ENCODE peak calls at places on chromosomes 16 and 17, in seven cellular contexts. T, X, Q, Z, K, I and S are unnamed samples.

GRCh38 chr17:77423589-77424451 is 283.1 kb downstream of the SEC14L1 start:
- DNase-seq in T (peak; percentile 93), X (peak; percentile 97), Q (no peak), Z (peak; percentile 95), K (peak; percentile 93), I (no peak), S (peak; percentile 89)

GRCh38 chr17:65495255-65496060 is 66.0 kb downstream of the AXIN2 start:
- DNase-seq in T (no peak), X (no peak), Q (no peak), Z (no peak), K (no peak), I (peak; percentile 67), S (no peak)

GRCh38 chr16:79334127-79334526 is 266.4 kb downstream of the MAF start:
- DNase-seq in T (no peak), X (no peak), Q (no peak), Z (no peak), K (no peak), I (no peak), S (no peak)

GRCh38 chr17:75392559-75392958 is 12.9 kb downstream of the GRB2 start:
- DNase-seq in T (no peak), X (no peak), Q (no peak), Z (no peak), K (no peak), I (no peak), S (no peak)

GRCh38 chr17:15945493-15946209 is 721 bp downstream of the ADORA2B start:
- DNase-seq in T (no peak), X (no peak), Q (no peak), Z (no peak), K (no peak), I (peak; percentile 64), S (no peak)

GRCh38 chr16:69830534-69831211 is 68.5 kb downstream of the WWP2 start:
- DNase-seq in T (no peak), X (no peak), Q (no peak), Z (no peak), K (no peak), I (no peak), S (no peak)

GRCh38 chr17:60369727-60370126 is 22.2 kb downstream of the USP32 start:
- DNase-seq in T (no peak), X (no peak), Q (no peak), Z (no peak), K (no peak), I (no peak), S (no peak)

GRCh38 chr16:71855937-71856662 is 10.3 kb downstream of the ATXN1L start:
- DNase-seq in T (no peak), X (peak; percentile 41), Q (no peak), Z (no peak), K (no peak), I (no peak), S (no peak)

GRCh38 chr17:77002103-77003045 is 134.2 kb downstream of the MGAT5B start:
- DNase-seq in T (no peak), X (no peak), Q (no peak), Z (no peak), K (no peak), I (no peak), S (no peak)

GRCh38 chr17:13337864-13338371 is 263.8 kb downstream of the HS3ST3A1 start:
- DNase-seq in T (no peak), X (peak; percentile 64), Q (no peak), Z (no peak), K (no peak), I (no peak), S (no peak)

GRCh38 chr17:73160980-73161630 is 3.7 kb upstream of the SSTR2 start:
- DNase-seq in T (no peak), X (no peak), Q (no peak), Z (no peak), K (no peak), I (no peak), S (no peak)

GRCh38 chr16:30997000-30997886 is 12.2 kb downstream of the HSD3B7 start:
- DNase-seq in T (peak; percentile 88), X (peak; percentile 88), Q (no peak), Z (peak; percentile 83), K (peak; percentile 81), I (peak; percentile 90), S (peak; percentile 86)

GRCh38 chr16:264440-264951 is 11.2 kb downstream of the RGS11 start:
- DNase-seq in T (no peak), X (no peak), Q (no peak), Z (no peak), K (no peak), I (peak; percentile 43), S (no peak)

GRCh38 chr16:67235816-67236547 is 9.1 kb downstream of the TMEM208 start:
- DNase-seq in T (no peak), X (no peak), Q (no peak), Z (no peak), K (no peak), I (no peak), S (no peak)

GRCh38 chr17:75652934-75653549 is 13.9 kb downstream of the RECQL5 start:
- DNase-seq in T (no peak), X (no peak), Q (no peak), Z (no peak), K (no peak), I (no peak), S (no peak)

GRCh38 chr17:58176200-58176599 is 9.4 kb downstream of the OR4D2 start:
- DNase-seq in T (no peak), X (no peak), Q (no peak), Z (no peak), K (no peak), I (no peak), S (no peak)

GRCh38 chr17:40548982-40549680 is 16.1 kb downstream of the CCR7 start:
- DNase-seq in T (no peak), X (peak; percentile 77), Q (no peak), Z (no peak), K (peak; percentile 74), I (peak; percentile 56), S (no peak)

GRCh38 chr16:28845173-28846079 is 722 bp downstream of the TUFM start:
- DNase-seq in T (no peak), X (no peak), Q (no peak), Z (no peak), K (no peak), I (no peak), S (no peak)

GRCh38 chr16:4988647-4989046 is 30.5 kb downstream of the SEC14L5 start:
- DNase-seq in T (no peak), X (no peak), Q (no peak), Z (no peak), K (no peak), I (no peak), S (no peak)

GRCh38 chr17:48646183-48647102 is 20.3 kb upstream of the HOXB9 start:
- DNase-seq in T (no peak), X (no peak), Q (no peak), Z (no peak), K (no peak), I (peak; percentile 88), S (no peak)

GRCh38 chr16:30651124-30652004 is 604 bp downstream of the PRR14 start:
- DNase-seq in T (peak; percentile 71), X (peak; percentile 81), Q (no peak), Z (peak; percentile 72), K (peak; percentile 42), I (peak; percentile 84), S (peak; percentile 74)

GRCh38 chr17:41785091-41785875 is 1.2 kb downstream of the JUP start:
- DNase-seq in T (no peak), X (no peak), Q (no peak), Z (peak; percentile 51), K (no peak), I (no peak), S (no peak)
- H3K4me1 ChIP-seq in T (peaks cover 46% of the 10 kb centered on the region), X (peaks cover 36% of the 10 kb centered on the region), Q (peaks cover 97% of the 10 kb centered on the region), Z (peaks cover 2% of the 10 kb centered on the region), K (peaks cover 47% of the 10 kb centered on the region), I (peaks cover 46% of the 10 kb centered on the region), S (peaks cover 67% of the 10 kb centered on the region)

GRCh38 chr16:82830944-82831343 is 204.2 kb downstream of the CDH13 start:
- DNase-seq in T (no peak), X (no peak), Q (no peak), Z (no peak), K (no peak), I (no peak), S (no peak)

GRCh38 chr16:82835487-82836160 is 208.9 kb downstream of the CDH13 start:
- DNase-seq in T (no peak), X (no peak), Q (no peak), Z (no peak), K (no peak), I (no peak), S (no peak)

GRCh38 chr16:82832861-82833260 is 206.1 kb downstream of the CDH13 start:
- DNase-seq in T (no peak), X (no peak), Q (no peak), Z (no peak), K (no peak), I (no peak), S (no peak)

GRCh38 chr16:82834156-82834758 is 207.5 kb downstream of the CDH13 start:
- DNase-seq in T (no peak), X (no peak), Q (no peak), Z (no peak), K (no peak), I (no peak), S (no peak)
- TF ChIP-seq CTCF in T (no peak), X (no peak), Q (no peak), Z (no peak), K (no peak), I (no peak), S (no peak)

GRCh38 chr16:57593021-57593420 is 35.4 kb upstream of the ADGRG1 start:
- DNase-seq in T (no peak), X (peak; percentile 17), Q (no peak), Z (no peak), K (no peak), I (no peak), S (no peak)

GRCh38 chr16:57591870-57592485 is 36.5 kb upstream of the ADGRG1 start:
- DNase-seq in T (no peak), X (no peak), Q (no peak), Z (no peak), K (no peak), I (no peak), S (no peak)

GRCh38 chr16:57593990-57594389 is 34.4 kb upstream of the ADGRG1 start:
- DNase-seq in T (no peak), X (no peak), Q (no peak), Z (no peak), K (no peak), I (no peak), S (no peak)

GRCh38 chr16:57591086-57591869 is 37.2 kb upstream of the ADGRG1 start:
- DNase-seq in T (peak; percentile 61), X (peak; percentile 89), Q (no peak), Z (peak; percentile 48), K (peak; percentile 60), I (peak; percentile 80), S (peak; percentile 68)

DNA sequence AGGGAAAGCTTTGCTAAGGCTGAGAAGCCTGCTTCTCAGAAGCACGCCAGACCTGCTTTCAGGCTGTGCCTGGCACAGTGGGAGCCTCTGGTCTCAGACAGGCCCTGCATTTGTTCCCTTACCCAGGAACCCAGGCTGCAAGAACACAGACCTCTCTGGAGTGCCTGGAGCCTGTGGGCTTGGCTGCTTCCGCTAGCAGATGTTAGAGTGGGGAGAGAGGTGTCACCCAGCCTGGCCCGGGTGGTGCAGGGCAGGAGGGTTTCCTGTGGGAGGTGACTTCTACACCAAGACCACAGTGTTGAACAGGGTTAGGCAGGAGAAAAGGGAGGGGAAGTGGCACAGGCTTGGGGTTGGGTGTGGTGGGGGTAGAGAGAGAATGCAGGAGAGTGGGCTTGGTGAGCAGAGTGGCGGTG is 35.8 kb upstream of the ADGRG1 start:
- DNase-seq in T (no peak), X (peak; percentile 48), Q (no peak), Z (no peak), K (no peak), I (peak; percentile 53), S (no peak)
- H3K4me3 ChIP-seq in T (no peak overlapping the region), X (no peak overlapping the region), Q (no peak overlapping the region), Z (no peak overlapping the region), K (no peak overlapping the region), I (no peak overlapping the region), S (no peak overlapping the region)

GRCh38 chr17:21389352-21389751 is 13.2 kb downstream of the KCNJ12 start:
- DNase-seq in T (no peak), X (no peak), Q (no peak), Z (no peak), K (no peak), I (no peak), S (no peak)
- H3K4me1 ChIP-seq in T (peaks cover 9% of the 10 kb centered on the region), X (no peaks in the 10 kb centered on the region), Q (peaks cover 5% of the 10 kb centered on the region), Z (no peaks in the 10 kb centered on the region), K (no peaks in the 10 kb centered on the region), I (no peaks in the 10 kb centered on the region), S (peaks cover 20% of the 10 kb centered on the region)